ENCODE peak calls at places on chromosomes 4 and X, in five cellular contexts. O is neural crest cell; S is tibial artery; L is T-helper 2 cell treated with Interferon-gamma antibody and Interleukin-4, amounts not matched to agents 5 μg/mL and 100 μg/mL, for 36 hours; C is central memory CD4-positive, alpha-beta T cell. R is an unnamed sample.

GRCh38 chr4:138835833-138836521 is 179.6 kb upstream of the NOCT start:
- DNase-seq in O (no peak), L (no peak), C (no peak), S (no peak), R (no peak)

GRCh38 chrX:50697691-50698090 is 116.3 kb downstream of the SHROOM4 start:
- DNase-seq in O (no peak), L (no peak), S (no peak), C (no peak), R (no peak)

GRCh38 chr4:72471816-72472215 is 97.2 kb downstream of the ADAMTS3 start:
- DNase-seq in C (no peak), S (no peak), L (no peak), O (no peak), R (no peak)

GRCh38 chr4:147407261-147408045 is 73.4 kb upstream of the EDNRA start:
- DNase-seq in O (no peak), S (no peak), C (no peak), L (no peak), R (no peak)

GRCh38 chr4:21986312-21986711 is 37.7 kb upstream of the KCNIP4 start:
- DNase-seq in L (no peak), C (no peak), O (no peak), S (no peak), R (no peak)

GRCh38 chr4:86720508-86721068 is 126.5 kb downstream of the PTPN13 start:
- DNase-seq in O (no peak), C (no peak), S (no peak), L (no peak), R (no peak)

GRCh38 chrX:141220342-141221008 is 21.8 kb downstream of the SPANXC start:
- DNase-seq in C (no peak), S (no peak), O (no peak), L (no peak), R (no peak)

GRCh38 chr4:12260453-12260852 is 831.8 kb upstream of the HS3ST1 start:
- DNase-seq in O (no peak), C (no peak), S (no peak), L (no peak), R (no peak)

GRCh38 chr4:177717407-177717806 is 275.2 kb upstream of the AGA start:
- DNase-seq in L (no peak), O (no peak), S (no peak), C (no peak), R (no peak)

GRCh38 chr4:39792529-39792928 is 94.6 kb downstream of the UBE2K start:
- DNase-seq in S (no peak), C (no peak), O (no peak), L (no peak), R (peak)

GRCh38 chr4:111722321-111722720 is 422.9 kb upstream of the FAM241A start:
- DNase-seq in S (no peak), C (no peak), O (no peak), L (no peak), R (no peak)

GRCh38 chr4:86831262-86832090 is 17.7 kb downstream of the SLC10A6 start:
- DNase-seq in O (no peak), L (no peak), S (no peak), C (no peak), R (no peak)

GRCh38 chr4:23680616-23681518 is 209.0 kb downstream of the PPARGC1A start:
- DNase-seq in S (no peak), O (no peak), C (no peak), L (no peak), R (no peak)

GRCh38 chrX:72128881-72129280 is 2.8 kb downstream of the RTL5 start:
- DNase-seq in S (no peak), C (no peak), O (peak), L (no peak), R (no peak)

GRCh38 chr4:78622253-78622979 is 70.8 kb downstream of the ANXA3 start:
- DNase-seq in O (no peak), C (no peak), S (no peak), L (no peak), R (no peak)

GRCh38 chr4:38154681-38155588 is 194.7 kb downstream of the PTTG2 start:
- DNase-seq in O (no peak), L (no peak), S (no peak), C (no peak), R (no peak)

GRCh38 chr4:87783781-87784180 is 15.6 kb upstream of the IBSP start:
- DNase-seq in C (no peak), L (no peak), S (no peak), O (no peak), R (no peak)

GRCh38 chr4:170374770-170375169 is 285.0 kb upstream of the AADAT start:
- DNase-seq in S (no peak), O (no peak), C (no peak), L (no peak), R (no peak)

GRCh38 chrX:153755136-153755535 is 8.9 kb upstream of the PLXNB3 start:
- DNase-seq in L (no peak), S (no peak), O (no peak), C (no peak), R (no peak)

GRCh38 chr4:40924793-40925117 is 175.0 kb downstream of the NSUN7 start:
- DNase-seq in L (no peak), C (no peak), S (no peak), O (no peak), R (no peak)

GRCh38 chr4:185028625-185029024 is 10.3 kb downstream of the HELT start:
- DNase-seq in C (no peak), O (no peak), L (no peak), S (no peak), R (no peak)

GRCh38 chrX:20594985-20595384 is 328.3 kb upstream of the RPS6KA3 start:
- DNase-seq in S (no peak), L (no peak), C (no peak), O (no peak), R (no peak)

GRCh38 chr4:3249681-3250437 is 900 bp downstream of the MSANTD1 start:
- DNase-seq in L (no peak), S (no peak), C (no peak), O (no peak), R (no peak)

R was measured in ecto neural progenitor cell.